ENCODE peak calls at places on chromosome 9, in five cellular contexts. J is NCI-H446, N is RKO, G is spleen, B is upper lobe of right lung. R is an unnamed sample.

GRCh38 chr9:16262467-16263261 is 607.8 kb downstream of the BNC2 start:
- DNase-seq in N (no peak), B (no peak), G (no peak), J (peak), R (peak)

GRCh38 chr9:108580021-108580439 is 275.8 kb downstream of the ACTL7B start:
- DNase-seq in B (no peak), J (no peak), G (no peak), N (no peak), R (no peak)

GRCh38 chr9:101437806-101438232 is 2.2 kb upstream of the ALDOB start:
- DNase-seq in B (no peak), N (no peak), J (no peak), G (peak), R (no peak)

GRCh38 chr9:303502-303901 is 88.8 kb downstream of the DOCK8 start:
- DNase-seq in J (no peak), N (no peak), B (no peak), G (no peak), R (no peak)

GRCh38 chr9:133238851-133239532 is 29.9 kb upstream of the OBP2B start:
- DNase-seq in J (no peak), N (peak), B (peak), G (peak), R (no peak)

GRCh38 chr9:37486616-37487544 is 1.1 kb downstream of the POLR1E start:
- DNase-seq in N (peak), G (no peak), B (no peak), J (peak), R (peak)

GRCh38 chr9:21160178-21160577 is 6.3 kb downstream of the IFNA21 start:
- DNase-seq in J (no peak), B (no peak), G (no peak), N (no peak), R (no peak)

GRCh38 chr9:95073042-95073607 is 244.4 kb downstream of the FANCC start:
- DNase-seq in G (no peak), J (no peak), B (peak), N (peak), R (no peak)

GRCh38 chr9:121354141-121354540 is 15.9 kb downstream of the STOM start:
- DNase-seq in J (no peak), G (no peak), B (no peak), N (no peak), R (no peak)

GRCh38 chr9:71756753-71757152 is 11.6 kb downstream of the CEMIP2 start:
- DNase-seq in J (no peak), N (no peak), B (no peak), G (no peak), R (no peak)

GRCh38 chr9:71096431-71097108 is 24.9 kb downstream of the TRPM3 start:
- DNase-seq in G (no peak), B (no peak), J (no peak), N (no peak), R (no peak)

GRCh38 chr9:136229096-136230065 is 16.2 kb downstream of the QSOX2 start:
- DNase-seq in B (no peak), N (no peak), G (no peak), J (no peak), R (no peak)

GRCh38 chr9:90458485-90458884 is 184.1 kb downstream of the DIRAS2 start:
- DNase-seq in B (no peak), N (peak), G (no peak), J (no peak), R (no peak)

GRCh38 chr9:16033921-16034320 is 481.1 kb downstream of the CCDC171 start:
- DNase-seq in J (no peak), B (no peak), G (no peak), N (no peak), R (no peak)

GRCh38 chr9:10661376-10661775 is 48.6 kb upstream of the PTPRD start:
- DNase-seq in N (peak), G (no peak), B (no peak), J (no peak), R (no peak)

GRCh38 chr9:89929721-89930480 is 325.1 kb downstream of the GADD45G start:
- DNase-seq in G (no peak), J (no peak), B (no peak), N (no peak), R (peak)

GRCh38 chr9:25003686-25004085 is 458.0 kb upstream of the IZUMO3 start:
- DNase-seq in J (no peak), G (peak), N (no peak), B (no peak), R (no peak)

GRCh38 chr9:16705121-16705604 is 165.3 kb downstream of the BNC2 start:
- DNase-seq in G (no peak), J (peak), N (peak), B (peak), R (no peak)

GRCh38 chr9:88312517-88313103 is 75.6 kb upstream of the SPIN1 start:
- DNase-seq in N (no peak), G (no peak), J (no peak), B (no peak), R (no peak)

R was measured in NCI-H1694.